ENCODE peak calls at places on chromosomes 12 and 14, in four cellular contexts. J is transverse colon, K is cardiac muscle cell, V is natural killer cell. W is an unnamed sample.

GRCh38 chr12:75923964-75924666 is 107.5 kb downstream of the PHLDA1 start:
- DNase-seq in J (no peak), K (no peak), V (no peak), W (no peak)

GRCh38 chr12:117853600-117853999 is 115.2 kb downstream of the KSR2 start:
- DNase-seq in J (peak), K (no peak), V (no peak), W (no peak)

GRCh38 chr12:19779393-19780056 is 340.2 kb downstream of the AEBP2 start:
- DNase-seq in J (no peak), K (peak), V (no peak), W (no peak)

GRCh38 chr12:100279612-100280244 is 12.8 kb downstream of the SCYL2 start:
- DNase-seq in J (no peak), K (peak), V (no peak), W (no peak)

GRCh38 chr12:88052686-88053085 is 23.5 kb upstream of the C12orf50 start:
- DNase-seq in J (peak), K (peak), V (no peak), W (no peak)

GRCh38 chr14:103624860-103625259 is 4.2 kb upstream of the KLC1 start:
- DNase-seq in J (peak), K (no peak), V (no peak), W (peak)

GRCh38 chr14:95040723-95041476 is 116.4 kb downstream of the DICER1 start:
- DNase-seq in J (no peak), K (no peak), V (no peak), W (no peak)

GRCh38 chr12:120321382-120322202 is 6.0 kb downstream of the PLA2G1B start:
- DNase-seq in J (peak), K (no peak), V (no peak), W (no peak)

GRCh38 chr14:36619853-36620252 is 37.4 kb upstream of the NKX2-8 start:
- DNase-seq in J (no peak), K (no peak), V (no peak), W (no peak)

GRCh38 chr14:31194095-31194494 is 13.5 kb downstream of the HECTD1 start:
- DNase-seq in J (no peak), K (no peak), V (no peak), W (no peak)

GRCh38 chr14:88026890-88027289 is 22.0 kb downstream of the GPR65 start:
- DNase-seq in J (no peak), K (no peak), V (no peak), W (no peak)

GRCh38 chr12:121626087-121626852 is at the start of gene ORAI1:
- DNase-seq in J (peak), K (peak), V (peak), W (peak)
- TF ChIP-seq CTCF in J (no peak), K (no peak), V (no peak), W (no peak)

DNA sequence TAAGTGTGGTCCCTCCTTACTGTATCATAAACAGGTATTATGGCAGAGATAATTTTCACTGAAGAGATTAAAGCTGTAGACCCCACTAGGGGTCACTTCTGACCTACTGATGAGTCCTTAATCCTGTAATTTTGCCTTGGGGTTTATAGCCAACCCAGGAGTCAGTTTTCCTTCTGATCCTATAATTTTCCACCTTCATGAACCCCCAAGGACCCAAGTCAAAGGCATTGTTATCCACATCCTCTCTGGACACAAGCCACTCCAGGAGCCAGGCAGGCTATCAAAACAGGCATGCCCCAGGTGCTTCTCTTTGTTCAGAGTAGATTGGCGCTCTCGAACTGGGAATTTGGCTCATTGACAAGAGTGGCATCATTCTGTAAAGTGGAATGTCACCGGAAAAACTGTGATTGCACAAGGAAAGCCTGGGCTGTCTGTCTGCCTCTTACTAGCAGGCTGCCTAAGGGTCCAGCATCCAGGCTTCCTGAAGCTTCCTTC is 1523.3 kb upstream of the FLRT2 start:
- DNase-seq in J (no peak), K (peak), V (no peak), W (no peak)
- TF ChIP-seq CTCF in J (no peak), K (peak), V (no peak), W (no peak)

GRCh38 chr14:70254476-70254961 is 65.8 kb upstream of the SLC8A3 start:
- DNase-seq in J (peak), K (peak), V (no peak), W (peak)

GRCh38 chr14:70259420-70259819 is 70.7 kb upstream of the SLC8A3 start:
- DNase-seq in J (no peak), K (no peak), V (no peak), W (no peak)

GRCh38 chr14:70257526-70257925 is 68.8 kb upstream of the SLC8A3 start:
- DNase-seq in J (peak), K (no peak), V (no peak), W (no peak)
- TF ChIP-seq CTCF in J (peak), K (peak), V (no peak), W (peak)

GRCh38 chr14:104798300-104799238 is 2.3 kb upstream of the ZBTB42 start:
- DNase-seq in J (no peak), K (no peak), V (no peak), W (no peak)

GRCh38 chr14:104801284-104802119 is 601 bp downstream of the ZBTB42 start:
- DNase-seq in J (peak), K (no peak), V (no peak), W (no peak)

GRCh38 chr14:104799239-104799599 is 1.7 kb upstream of the ZBTB42 start:
- DNase-seq in J (no peak), K (no peak), V (no peak), W (no peak)

GRCh38 chr14:104800600-104801283 is at the start of gene ZBTB42:
- DNase-seq in J (peak), K (peak), V (peak), W (peak)

GRCh38 chr14:104799657-104800599 is 973 bp upstream of the ZBTB42 start:
- DNase-seq in J (peak), K (peak), V (peak), W (peak)
- TF ChIP-seq CTCF in J (peak), K (peak), V (peak), W (peak)

DNA sequence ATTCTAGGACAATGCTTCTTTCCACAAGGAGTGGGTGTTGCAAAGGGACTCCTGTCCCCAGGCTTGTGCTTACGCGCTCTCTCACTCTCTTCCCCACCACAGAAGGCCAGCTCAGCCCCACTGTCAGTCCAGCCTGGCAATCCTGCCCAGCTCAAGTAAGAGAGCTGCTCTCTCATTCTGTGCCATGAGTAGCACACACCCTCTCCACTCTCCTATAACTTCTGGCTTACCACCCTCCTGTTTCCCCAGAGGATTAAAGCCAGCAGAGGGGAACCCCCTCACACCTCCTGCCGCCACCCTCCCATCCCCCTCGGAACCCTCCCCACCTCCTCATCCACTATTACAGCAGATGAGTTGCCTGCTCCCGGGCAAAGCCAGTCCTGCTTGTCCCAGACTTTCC is 17.1 kb downstream of the NCKAP5L start:
- DNase-seq in J (no peak), K (no peak), V (no peak), W (no peak)
- TF ChIP-seq CTCF in J (no peak), K (no peak), V (no peak), W (no peak)

DNA sequence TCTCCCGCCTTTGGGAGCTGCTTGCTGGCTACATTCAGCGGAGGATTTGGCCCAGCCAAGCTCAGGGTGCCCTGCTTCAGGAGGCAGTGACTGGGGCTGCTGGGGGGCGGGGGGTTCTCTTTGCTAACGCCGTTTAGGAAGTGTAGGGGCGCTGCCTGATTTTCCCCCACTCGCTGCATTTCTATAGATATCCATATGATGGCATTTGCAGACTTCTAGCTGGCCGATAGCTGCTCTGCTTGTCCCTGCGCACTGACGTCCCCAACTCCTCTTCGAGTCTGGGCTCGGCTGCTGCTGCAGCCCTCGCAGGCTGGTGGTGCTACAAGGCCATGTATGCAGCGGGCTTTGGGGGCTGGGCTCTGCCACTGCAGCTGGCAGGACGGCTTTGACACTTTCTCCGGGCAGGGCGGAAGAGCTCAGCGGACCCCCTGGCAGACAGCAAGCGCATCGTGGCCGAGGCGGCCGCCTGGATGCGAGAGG is 3.1 kb downstream of the LRFN5 start:
- DNase-seq in J (no peak), K (peak), V (no peak), W (no peak)
- TF ChIP-seq CTCF in J (no peak), K (peak), V (no peak), W (no peak)

GRCh38 chr14:77140937-77141591 is 527 bp downstream of the ZDHHC22 start:
- DNase-seq in J (no peak), K (peak), V (no peak), W (no peak)
- TF ChIP-seq CTCF in J (peak), K (peak), V (no peak), W (peak)

GRCh38 chr12:6059221-6059620 is 65.2 kb downstream of the VWF start:
- DNase-seq in J (no peak), K (no peak), V (no peak), W (no peak)

GRCh38 chr12:6053541-6053940 is 70.9 kb downstream of the VWF start:
- DNase-seq in J (no peak), K (peak), V (no peak), W (no peak)

GRCh38 chr12:6058481-6059161 is 65.8 kb downstream of the VWF start:
- DNase-seq in J (no peak), K (peak), V (no peak), W (no peak)

GRCh38 chr12:6057693-6058092 is 66.8 kb downstream of the VWF start:
- DNase-seq in J (no peak), K (peak), V (no peak), W (no peak)

DNA sequence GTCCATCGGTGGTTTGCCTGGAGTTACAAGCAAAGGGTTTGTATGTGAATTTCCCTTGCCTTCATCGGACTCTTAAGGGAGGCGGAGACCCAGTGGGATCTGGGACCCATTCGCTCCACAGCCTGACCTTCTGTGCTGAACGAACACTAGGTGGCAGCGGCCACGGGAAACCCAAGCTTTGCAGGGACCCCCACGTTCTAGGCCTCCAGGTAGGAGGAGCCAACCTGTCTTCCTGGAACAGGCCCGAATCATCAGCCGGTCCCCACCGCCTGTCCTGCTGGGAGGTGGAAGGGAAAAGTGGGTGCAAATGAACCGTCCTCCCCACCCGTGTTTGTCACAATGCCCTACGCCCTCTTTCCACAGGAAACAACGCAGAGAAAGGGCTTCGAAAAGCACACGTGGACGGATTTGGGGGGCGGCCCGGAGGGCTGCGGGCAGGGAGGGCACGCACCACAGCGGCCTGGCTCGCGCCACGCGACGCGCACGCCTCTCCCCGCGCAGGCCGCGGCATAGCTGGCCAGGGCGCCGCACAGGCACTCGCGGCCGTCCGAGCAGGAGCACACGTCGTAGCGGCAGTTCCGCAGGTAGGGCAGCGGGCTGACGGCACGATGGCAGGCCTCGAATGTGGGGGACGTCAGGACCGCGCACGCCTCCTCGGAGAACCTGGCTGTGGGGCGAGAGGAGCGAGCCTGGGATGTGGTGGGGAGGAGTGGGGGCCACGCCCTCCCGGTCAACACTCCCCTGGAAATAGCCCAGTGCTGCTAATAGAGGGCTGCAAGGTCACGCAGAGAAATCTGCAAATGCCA is 67.9 kb downstream of the VWF start:
- DNase-seq in J (no peak), K (peak), V (no peak), W (no peak)
- TF ChIP-seq CTCF in J (peak), K (peak), V (no peak), W (peak)

DNA sequence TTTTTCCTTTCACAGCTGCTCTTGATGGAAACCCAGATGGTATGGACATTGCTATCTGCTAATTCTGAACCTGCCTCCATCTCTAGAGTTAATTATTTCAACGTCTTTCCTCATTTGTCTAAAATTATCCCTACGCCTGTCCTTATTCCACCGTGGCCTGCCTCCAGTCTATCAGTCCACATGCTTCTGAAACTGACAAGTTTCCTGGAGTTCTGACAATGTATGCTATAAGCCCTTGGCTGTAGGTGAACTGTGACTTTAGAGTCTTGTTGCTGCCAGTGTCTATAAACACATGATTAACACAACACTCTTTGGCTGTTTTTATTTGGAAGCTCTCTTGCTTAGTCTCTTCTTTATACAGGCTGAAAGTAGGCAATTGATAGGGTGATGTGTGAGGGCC is 1052.9 kb downstream of the TMTC2 start:
- DNase-seq in J (no peak), K (no peak), V (no peak), W (no peak)
- TF ChIP-seq CTCF in J (no peak), K (no peak), V (no peak), W (no peak)

GRCh38 chr12:108129017-108129812 is at the start of gene WSCD2:
- DNase-seq in J (peak), K (peak), V (no peak), W (peak)
- TF ChIP-seq CTCF in J (peak), K (peak), V (no peak), W (no peak)